ENCODE peak calls at places on chromosomes 1 and 21, in seven cellular contexts. One of them, this sample, is unnamed.

GRCh38 chr1:111541721-111542120 is 38.3 kb upstream of the ADORA3 start:
- DNase-seq in IMR-90: peak; percentile 37
- DNase-seq in body of pancreas: no peak
- DNase-seq in RWPE2: no peak
- DNase-seq in HCT116: no peak
- DNase-seq in right atrium auricular region: no peak
- DNase-seq in heart left ventricle: no peak
- DNase-seq in this sample: no peak

GRCh38 chr1:10632691-10633090 is 157.9 kb downstream of the PEX14 start:
- DNase-seq in right atrium auricular region: no peak
- DNase-seq in IMR-90: no peak
- DNase-seq in body of pancreas: no peak
- DNase-seq in heart left ventricle: peak; percentile 18
- DNase-seq in HCT116: no peak
- DNase-seq in RWPE2: no peak
- DNase-seq in this sample: peak; percentile 7

GRCh38 chr1:108617008-108617723 is 43.7 kb downstream of the HENMT1 start:
- DNase-seq in RWPE2: no peak
- DNase-seq in right atrium auricular region: no peak
- DNase-seq in heart left ventricle: no peak
- DNase-seq in HCT116: no peak
- DNase-seq in body of pancreas: no peak
- DNase-seq in IMR-90: no peak
- DNase-seq in this sample: no peak

GRCh38 chr1:218865591-218865990 is 308.1 kb upstream of the LYPLAL1 start:
- DNase-seq in IMR-90: peak; percentile 47
- DNase-seq in right atrium auricular region: no peak
- DNase-seq in HCT116: no peak
- DNase-seq in body of pancreas: no peak
- DNase-seq in RWPE2: no peak
- DNase-seq in heart left ventricle: no peak
- DNase-seq in this sample: no peak

GRCh38 chr1:61392417-61393242 is 310.3 kb downstream of the NFIA start:
- DNase-seq in HCT116: no peak
- DNase-seq in right atrium auricular region: no peak
- DNase-seq in RWPE2: no peak
- DNase-seq in body of pancreas: no peak
- DNase-seq in heart left ventricle: no peak
- DNase-seq in IMR-90: no peak
- DNase-seq in this sample: no peak

GRCh38 chr1:37307907-37308570 is 166.3 kb upstream of the ZC3H12A start:
- DNase-seq in right atrium auricular region: no peak
- DNase-seq in IMR-90: no peak
- DNase-seq in HCT116: no peak
- DNase-seq in body of pancreas: no peak
- DNase-seq in heart left ventricle: no peak
- DNase-seq in RWPE2: no peak
- DNase-seq in this sample: no peak

GRCh38 chr1:199173356-199173755 is 534.5 kb downstream of the PTPRC start:
- DNase-seq in body of pancreas: no peak
- DNase-seq in IMR-90: peak; percentile 77
- DNase-seq in right atrium auricular region: no peak
- DNase-seq in RWPE2: no peak
- DNase-seq in HCT116: no peak
- DNase-seq in heart left ventricle: no peak
- DNase-seq in this sample: no peak

GRCh38 chr1:114956570-114956969 is 73.1 kb upstream of the TSHB start:
- DNase-seq in body of pancreas: no peak
- DNase-seq in RWPE2: no peak
- DNase-seq in HCT116: peak; percentile 21
- DNase-seq in IMR-90: no peak
- DNase-seq in right atrium auricular region: no peak
- DNase-seq in heart left ventricle: no peak
- DNase-seq in this sample: no peak

GRCh38 chr1:7857000-7857399 is 4.1 kb upstream of the UTS2 start:
- DNase-seq in body of pancreas: no peak
- DNase-seq in RWPE2: no peak
- DNase-seq in IMR-90: no peak
- DNase-seq in heart left ventricle: no peak
- DNase-seq in HCT116: no peak
- DNase-seq in right atrium auricular region: no peak
- DNase-seq in this sample: no peak

GRCh38 chr1:201409440-201409839 is 10.3 kb upstream of the LAD1 start:
- DNase-seq in IMR-90: peak; percentile 36
- DNase-seq in HCT116: no peak
- DNase-seq in RWPE2: no peak
- DNase-seq in body of pancreas: no peak
- DNase-seq in right atrium auricular region: no peak
- DNase-seq in heart left ventricle: no peak
- DNase-seq in this sample: no peak

GRCh38 chr1:21909787-21910503 is 27.2 kb downstream of the HSPG2 start:
- DNase-seq in heart left ventricle: peak; percentile 87
- DNase-seq in IMR-90: peak; percentile 60
- DNase-seq in RWPE2: peak; percentile 29
- DNase-seq in right atrium auricular region: peak; percentile 89
- DNase-seq in HCT116: no peak
- DNase-seq in body of pancreas: no peak
- DNase-seq in this sample: peak; percentile 75

GRCh38 chr1:40030528-40031135 is 9.9 kb upstream of the CAP1 start:
- DNase-seq in IMR-90: peak; percentile 65
- DNase-seq in body of pancreas: no peak
- DNase-seq in heart left ventricle: no peak
- DNase-seq in RWPE2: no peak
- DNase-seq in right atrium auricular region: no peak
- DNase-seq in HCT116: no peak
- DNase-seq in this sample: no peak

GRCh38 chr21:38938343-38938742 is 132.6 kb downstream of the ETS2 start:
- DNase-seq in HCT116: no peak
- DNase-seq in body of pancreas: no peak
- DNase-seq in RWPE2: no peak
- DNase-seq in right atrium auricular region: no peak
- DNase-seq in heart left ventricle: no peak
- DNase-seq in IMR-90: peak; percentile 49
- DNase-seq in this sample: no peak

GRCh38 chr1:184664042-184664659 is 90.5 kb downstream of the EDEM3 start:
- DNase-seq in HCT116: peak; percentile 26
- DNase-seq in IMR-90: peak; percentile 57
- DNase-seq in body of pancreas: peak; percentile 67
- DNase-seq in right atrium auricular region: peak; percentile 85
- DNase-seq in heart left ventricle: peak; percentile 82
- DNase-seq in RWPE2: no peak
- DNase-seq in this sample: peak; percentile 90

GRCh38 chr1:214603819-214604252 is 841 bp downstream of the CENPF start:
- DNase-seq in RWPE2: no peak
- DNase-seq in IMR-90: no peak
- DNase-seq in heart left ventricle: no peak
- DNase-seq in body of pancreas: no peak
- DNase-seq in right atrium auricular region: no peak
- DNase-seq in HCT116: no peak
- DNase-seq in this sample: no peak

GRCh38 chr1:221439734-221440436 is 302.0 kb downstream of the DUSP10 start:
- DNase-seq in HCT116: peak; percentile 93
- DNase-seq in right atrium auricular region: no peak
- DNase-seq in RWPE2: no peak
- DNase-seq in body of pancreas: no peak
- DNase-seq in IMR-90: peak; percentile 98
- DNase-seq in heart left ventricle: no peak
- DNase-seq in this sample: no peak

GRCh38 chr1:36369061-36369470 is 16.7 kb downstream of the STK40 start:
- DNase-seq in right atrium auricular region: peak; percentile 84
- DNase-seq in body of pancreas: peak; percentile 86
- DNase-seq in HCT116: peak; percentile 43
- DNase-seq in heart left ventricle: peak; percentile 81
- DNase-seq in IMR-90: peak; percentile 60
- DNase-seq in RWPE2: no peak
- DNase-seq in this sample: peak; percentile 70

GRCh38 chr1:204814146-204814884 is 56.3 kb upstream of the NFASC start:
- DNase-seq in RWPE2: no peak
- DNase-seq in HCT116: no peak
- DNase-seq in IMR-90: no peak
- DNase-seq in right atrium auricular region: no peak
- DNase-seq in heart left ventricle: peak; percentile 74
- DNase-seq in body of pancreas: no peak
- DNase-seq in this sample: no peak

GRCh38 chr1:240173836-240174235 is 82.2 kb downstream of the FMN2 start:
- DNase-seq in body of pancreas: no peak
- DNase-seq in HCT116: no peak
- DNase-seq in heart left ventricle: no peak
- DNase-seq in IMR-90: peak; percentile 16
- DNase-seq in right atrium auricular region: no peak
- DNase-seq in RWPE2: no peak
- DNase-seq in this sample: no peak

GRCh38 chr1:114131526-114132220 is 22.0 kb downstream of the SYT6 start:
- DNase-seq in heart left ventricle: no peak
- DNase-seq in HCT116: no peak
- DNase-seq in body of pancreas: no peak
- DNase-seq in right atrium auricular region: no peak
- DNase-seq in IMR-90: peak; percentile 3
- DNase-seq in RWPE2: no peak
- DNase-seq in this sample: no peak

GRCh38 chr1:81305997-81306452 is 494.7 kb upstream of the ADGRL2 start:
- DNase-seq in right atrium auricular region: no peak
- DNase-seq in HCT116: no peak
- DNase-seq in body of pancreas: no peak
- DNase-seq in RWPE2: no peak
- DNase-seq in IMR-90: peak; percentile 54
- DNase-seq in heart left ventricle: peak; percentile 25
- DNase-seq in this sample: no peak

GRCh38 chr1:26853600-26853999 is 9.3 kb upstream of the SFN start:
- DNase-seq in right atrium auricular region: no peak
- DNase-seq in HCT116: no peak
- DNase-seq in RWPE2: no peak
- DNase-seq in IMR-90: no peak
- DNase-seq in body of pancreas: no peak
- DNase-seq in heart left ventricle: no peak
- DNase-seq in this sample: no peak

GRCh38 chr1:176767714-176768136 is 304.8 kb downstream of the PAPPA2 start:
- DNase-seq in right atrium auricular region: no peak
- DNase-seq in RWPE2: no peak
- DNase-seq in IMR-90: no peak
- DNase-seq in heart left ventricle: no peak
- DNase-seq in body of pancreas: no peak
- DNase-seq in HCT116: no peak
- DNase-seq in this sample: no peak

GRCh38 chr1:154961497-154962237 is at the start of gene PYGO2:
- DNase-seq in heart left ventricle: peak; percentile 85
- DNase-seq in IMR-90: peak; percentile 66
- DNase-seq in right atrium auricular region: no peak
- DNase-seq in body of pancreas: peak; percentile 77
- DNase-seq in HCT116: no peak
- DNase-seq in RWPE2: peak; percentile 86
- DNase-seq in this sample: peak; percentile 84
- H3K4me1 ChIP-seq in heart left ventricle: peaks cover 26% of the 10 kb centered on the region
- H3K4me1 ChIP-seq in IMR-90: peaks cover 9% of the 10 kb centered on the region
- H3K4me1 ChIP-seq in right atrium auricular region: no peaks in the 10 kb centered on the region
- H3K4me1 ChIP-seq in body of pancreas: peaks cover 31% of the 10 kb centered on the region
- H3K4me1 ChIP-seq in HCT116: peaks cover 18% of the 10 kb centered on the region
- H3K4me1 ChIP-seq in RWPE2: peaks cover 9% of the 10 kb centered on the region
- H3K4me1 ChIP-seq in this sample: peaks cover 30% of the 10 kb centered on the region

DNA sequence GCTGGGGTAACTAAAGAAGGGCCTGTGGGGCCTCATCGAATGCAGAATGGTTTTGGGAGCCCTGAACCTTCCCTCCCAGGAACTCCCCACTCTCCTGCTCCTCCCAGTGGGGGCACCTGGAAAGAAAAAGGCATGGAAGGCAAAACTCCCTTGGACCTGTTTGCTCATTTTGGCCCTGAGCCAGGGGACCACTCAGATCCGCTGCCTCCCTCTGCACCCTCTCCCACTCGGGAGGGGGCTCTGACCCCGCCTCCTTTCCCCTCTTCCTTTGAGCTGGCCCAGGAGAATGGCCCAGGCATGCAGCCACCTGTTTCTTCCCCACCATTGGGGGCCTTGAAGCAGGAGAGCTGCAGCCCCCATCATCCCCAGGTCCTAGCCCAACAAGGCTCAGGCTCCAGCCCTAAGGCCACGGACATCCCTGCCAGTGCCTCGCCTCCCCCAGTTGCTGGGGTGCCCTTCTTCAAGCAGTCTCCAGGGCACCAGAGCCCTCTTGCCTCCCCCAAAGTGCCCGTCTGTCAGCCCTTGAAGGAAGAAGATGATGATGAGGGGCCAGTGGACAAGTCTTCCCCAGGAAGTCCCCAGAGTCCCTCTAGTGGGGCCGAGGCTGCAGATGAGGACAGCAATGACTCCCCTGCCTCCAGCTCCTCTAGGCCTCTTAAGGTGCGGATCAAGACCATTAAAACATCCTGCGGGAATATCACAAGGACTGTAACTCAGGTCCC is 4.7 kb downstream of the ZNF687 start:
- DNase-seq in HCT116: no peak
- DNase-seq in RWPE2: no peak
- DNase-seq in body of pancreas: no peak
- DNase-seq in IMR-90: no peak
- DNase-seq in right atrium auricular region: no peak
- DNase-seq in heart left ventricle: no peak
- DNase-seq in this sample: no peak
- TF ChIP-seq CTCF in HCT116: no peak
- TF ChIP-seq CTCF in RWPE2: no peak
- TF ChIP-seq CTCF in body of pancreas: no peak
- TF ChIP-seq CTCF in IMR-90: no peak
- TF ChIP-seq CTCF in right atrium auricular region: no peak
- TF ChIP-seq CTCF in heart left ventricle: no peak
- TF ChIP-seq CTCF in this sample: no peak

DNA sequence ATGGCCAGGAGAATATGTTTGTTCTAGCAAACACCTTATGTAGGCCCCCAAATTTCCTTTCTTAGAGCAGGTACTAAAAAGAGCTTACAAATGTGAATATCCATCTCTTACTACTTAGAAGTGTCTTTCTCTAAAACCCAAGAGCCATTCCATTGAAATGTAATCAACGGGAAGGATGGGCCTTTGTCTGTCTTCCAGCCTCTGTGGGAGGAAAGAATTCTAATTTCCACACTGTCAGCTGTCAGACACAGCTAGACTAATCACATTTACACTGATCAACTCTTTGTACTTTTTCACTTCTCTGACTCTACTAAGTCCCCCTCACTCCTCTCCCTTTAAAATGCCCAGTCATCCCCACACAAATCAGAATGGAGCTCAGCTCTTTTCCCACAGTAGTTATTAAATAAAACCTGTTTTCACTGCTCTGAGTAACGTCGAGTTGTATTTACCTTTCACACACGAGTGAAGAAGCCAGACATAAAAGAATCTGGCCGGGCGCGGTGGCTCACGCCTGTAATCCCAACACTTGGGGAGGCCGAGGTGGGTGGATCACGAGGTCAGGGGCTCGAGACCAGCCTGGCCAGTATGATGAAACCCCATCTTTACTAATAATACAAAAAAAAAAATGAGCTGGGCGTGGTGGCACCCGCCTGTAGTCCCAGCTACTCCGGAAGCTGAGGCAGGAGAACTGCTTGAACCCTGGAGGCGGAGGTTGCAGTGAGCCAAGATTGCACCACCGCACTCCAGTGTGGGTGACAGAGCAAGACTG is 13.4 kb downstream of the ZBTB8OS start:
- DNase-seq in heart left ventricle: no peak
- DNase-seq in IMR-90: no peak
- DNase-seq in right atrium auricular region: no peak
- DNase-seq in body of pancreas: no peak
- DNase-seq in RWPE2: no peak
- DNase-seq in HCT116: no peak
- DNase-seq in this sample: no peak
- H3K27ac ChIP-seq in heart left ventricle: no peak overlapping the region
- H3K27ac ChIP-seq in IMR-90: no peak overlapping the region
- H3K27ac ChIP-seq in right atrium auricular region: no peak overlapping the region
- H3K27ac ChIP-seq in body of pancreas: no peak overlapping the region
- H3K27ac ChIP-seq in RWPE2: no peak overlapping the region
- H3K27ac ChIP-seq in HCT116: no peak overlapping the region
- H3K27ac ChIP-seq in this sample: no peak overlapping the region

GRCh38 chr1:188665477-188665876 is 1812.2 kb downstream of the BRINP3 start:
- DNase-seq in body of pancreas: no peak
- DNase-seq in heart left ventricle: no peak
- DNase-seq in RWPE2: no peak
- DNase-seq in IMR-90: no peak
- DNase-seq in right atrium auricular region: no peak
- DNase-seq in HCT116: no peak
- DNase-seq in this sample: no peak
- H3K4me1 ChIP-seq in body of pancreas: no peaks in the 10 kb centered on the region
- H3K4me1 ChIP-seq in heart left ventricle: no peaks in the 10 kb centered on the region
- H3K4me1 ChIP-seq in RWPE2: peaks cover under 1% of the 10 kb centered on the region
- H3K4me1 ChIP-seq in IMR-90: no peaks in the 10 kb centered on the region
- H3K4me1 ChIP-seq in right atrium auricular region: no peaks in the 10 kb centered on the region
- H3K4me1 ChIP-seq in HCT116: no peaks in the 10 kb centered on the region
- H3K4me1 ChIP-seq in this sample: no peaks in the 10 kb centered on the region

This sample was measured in psoas muscle.